ENCODE peak calls at places on chromosome 11, in five cellular contexts. S is mucosa of descending colon, Q is kidney epithelial cell, U is left ventricle myocardium inferior, J is GM10248. E is an unnamed sample.

GRCh38 chr11:75022759-75023396 is 34.1 kb downstream of the NEU3 start:
- DNase-seq in J (peak), S (peak), Q (peak), U (peak), E (peak)

GRCh38 chr11:95254139-95254704 is 23.2 kb upstream of the SESN3 start:
- DNase-seq in S (peak), J (peak), U (peak), Q (peak), E (peak)

GRCh38 chr11:45149483-45150056 is 3.1 kb downstream of the PRDM11 start:
- DNase-seq in S (no peak), Q (no peak), J (no peak), U (no peak), E (no peak)

GRCh38 chr11:78727816-78728215 is 153.2 kb upstream of the NARS2 start:
- DNase-seq in J (no peak), U (no peak), Q (no peak), S (no peak), E (no peak)

GRCh38 chr11:113202431-113202830 is 112.0 kb upstream of the TTC12 start:
- DNase-seq in J (no peak), Q (no peak), S (no peak), U (no peak), E (no peak)

GRCh38 chr11:90656171-90656570 is 433.3 kb upstream of the CHORDC1 start:
- DNase-seq in U (no peak), J (no peak), Q (no peak), S (no peak), E (no peak)

GRCh38 chr11:113952070-113952469 is 22.8 kb upstream of the HTR3A start:
- DNase-seq in S (no peak), Q (no peak), U (no peak), J (no peak), E (no peak)

GRCh38 chr11:126443120-126443519 is 87.6 kb downstream of the ST3GAL4 start:
- DNase-seq in Q (no peak), J (no peak), U (no peak), S (no peak), E (no peak)

DNA sequence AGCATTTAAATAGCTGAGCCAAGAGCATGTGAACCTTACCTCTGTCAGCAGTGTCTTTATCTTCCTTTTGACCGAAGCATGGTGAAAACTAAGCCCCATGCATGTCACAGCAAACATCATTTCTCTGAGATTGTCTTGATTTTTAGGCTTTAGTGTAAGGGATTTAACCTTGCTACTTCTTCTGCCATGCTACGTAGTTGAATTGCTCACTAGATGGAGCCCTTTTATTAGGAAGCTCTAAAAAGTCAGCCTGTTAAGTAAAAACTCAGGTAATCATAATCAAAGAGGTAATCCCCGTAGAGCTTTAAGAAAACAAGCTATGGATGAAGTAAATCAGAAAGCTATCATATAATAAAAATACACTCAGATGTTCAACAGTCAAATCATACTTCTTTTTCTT is 149.5 kb downstream of the PGR start:
- DNase-seq in J (no peak), S (no peak), Q (no peak), U (no peak), E (no peak)
- TF ChIP-seq CTCF in J (no peak), S (no peak), Q (peak), U (peak), E (peak)

GRCh38 chr11:57087966-57088365 is 93.8 kb upstream of the LRRC55 start:
- DNase-seq in U (no peak), Q (no peak), J (no peak), S (no peak), E (no peak)

GRCh38 chr11:57094206-57094940 is 87.4 kb upstream of the LRRC55 start:
- DNase-seq in S (no peak), J (no peak), Q (no peak), U (no peak), E (no peak)

GRCh38 chr11:57095896-57096295 is 85.9 kb upstream of the LRRC55 start:
- DNase-seq in U (no peak), Q (no peak), J (no peak), S (no peak), E (no peak)

GRCh38 chr11:57095417-57095816 is 86.3 kb upstream of the LRRC55 start:
- DNase-seq in Q (no peak), U (no peak), J (no peak), S (no peak), E (no peak)

DNA sequence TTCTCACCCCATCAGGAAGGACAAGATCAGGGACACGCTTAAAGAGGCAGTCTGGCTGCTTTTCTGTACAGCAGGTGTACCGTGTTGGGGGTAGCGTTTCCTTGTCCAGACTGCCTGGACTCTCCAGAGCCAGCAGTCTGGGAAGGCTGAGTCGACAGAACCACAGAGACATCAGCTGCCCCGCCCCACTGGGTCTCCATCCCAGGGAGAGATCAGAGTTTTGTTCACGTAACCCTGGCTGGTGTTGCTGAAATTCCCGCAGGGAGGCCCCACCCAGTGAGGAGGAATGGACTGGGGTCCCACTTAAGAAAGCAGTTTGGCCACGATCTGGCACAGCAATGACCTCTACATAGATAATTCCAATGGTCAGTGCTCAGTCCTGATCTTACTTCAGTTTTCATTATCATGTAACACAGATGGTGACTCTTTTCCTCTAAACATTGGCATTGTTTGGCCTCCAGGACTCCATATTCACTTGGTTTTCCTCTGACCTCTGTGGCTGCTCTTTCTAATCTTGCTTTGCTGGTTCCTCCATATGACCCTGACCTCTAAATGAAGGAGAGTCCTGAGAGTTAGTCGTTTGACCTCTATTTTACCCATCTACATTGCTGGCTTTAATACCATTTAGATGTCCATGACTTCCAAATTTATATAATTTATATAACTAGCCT is 89.6 kb upstream of the LRRC55 start:
- DNase-seq in Q (no peak), J (no peak), U (no peak), S (no peak), E (no peak)
- TF ChIP-seq CTCF in Q (no peak), J (no peak), U (no peak), S (no peak), E (no peak)

GRCh38 chr11:65917434-65918210 is 1.2 kb downstream of the C11orf68 start:
- DNase-seq in J (no peak), Q (no peak), U (no peak), S (no peak), E (no peak)

GRCh38 chr11:65921033-65921555 is 1.9 kb downstream of the DRAP1 start:
- DNase-seq in S (no peak), J (no peak), U (no peak), Q (no peak), E (no peak)

GRCh38 chr11:65918211-65919150 is at the start of gene C11orf68:
- DNase-seq in S (no peak), Q (no peak), J (no peak), U (no peak), E (no peak)

GRCh38 chr11:65920035-65920802 is 993 bp downstream of the DRAP1 start:
- DNase-seq in Q (no peak), S (peak), J (peak), U (peak), E (no peak)

DNA sequence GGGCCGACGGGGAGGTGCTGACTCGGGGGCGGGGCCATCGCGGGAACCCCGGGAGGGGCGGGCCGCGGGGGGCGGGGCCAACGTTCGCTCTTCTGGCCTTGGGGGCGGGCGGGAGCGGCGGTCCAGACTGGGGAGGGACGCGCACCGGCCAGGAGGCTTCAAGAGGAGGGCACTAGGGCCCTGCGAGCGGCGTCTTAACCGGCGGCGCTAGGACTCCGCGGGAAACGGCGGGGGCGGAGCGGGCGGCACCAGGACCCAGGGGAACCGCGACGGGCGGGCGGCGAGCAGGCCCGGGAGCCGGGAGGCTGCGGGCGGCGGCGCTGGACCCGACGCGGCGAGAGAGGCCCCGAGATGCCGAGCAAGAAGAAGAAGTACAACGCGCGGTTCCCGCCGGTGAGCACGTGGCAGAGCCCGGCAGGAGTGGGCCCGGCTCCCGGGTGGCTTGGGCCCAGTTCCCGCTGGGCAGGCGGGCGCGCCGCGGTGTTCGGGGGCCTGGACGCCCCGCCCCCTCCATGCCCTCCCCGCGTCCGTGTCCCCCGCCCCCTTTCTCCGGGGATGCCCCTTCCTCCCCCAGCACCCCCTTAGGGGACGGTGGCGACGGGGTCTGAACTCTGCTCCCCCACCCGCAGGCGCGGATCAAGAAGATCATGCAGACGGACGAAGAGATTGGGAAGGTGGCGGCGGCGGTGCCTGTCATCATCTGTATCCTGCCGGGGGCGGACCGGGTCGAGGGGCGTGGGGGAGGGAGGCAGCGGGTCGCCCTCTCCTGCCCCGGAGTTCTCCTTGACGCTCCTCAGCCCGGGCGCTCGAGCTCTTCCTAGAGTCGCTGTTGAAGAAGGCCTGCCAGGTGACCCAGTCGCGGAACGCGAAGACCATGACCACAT is at the start of gene DRAP1:
- DNase-seq in S (peak), U (peak), J (peak), Q (peak), E (peak)
- TF ChIP-seq CTCF in S (no peak), U (no peak), J (no peak), Q (no peak), E (no peak)

GRCh38 chr11:47406896-47407745 is 1.3 kb upstream of the SLC39A13 start:
- DNase-seq in U (no peak), S (no peak), Q (no peak), J (no peak), E (no peak)
- TF ChIP-seq CTCF in U (no peak), S (no peak), Q (no peak), J (no peak), E (no peak)